ENCODE peak calls at places on chromosomes 1 and 21, in six cellular contexts. K is K562, Z is GM12878, W is WTC11, O is H1, U is HepG2. M is an unnamed sample.

GRCh38 chr1:205453466-205453865 is 2.4 kb downstream of the BLACAT1 start:
- DNase-seq in K (no peak), Z (no peak), W (no peak), O (no peak), U (no peak), M (no peak)

GRCh38 chr1:199056721-199057120 is 417.9 kb downstream of the PTPRC start:
- DNase-seq in K (no peak), Z (no peak), W (no peak), O (no peak), U (no peak), M (no peak)

GRCh38 chr1:175725684-175726083 is 17.7 kb downstream of the TNR start:
- DNase-seq in K (no peak), Z (no peak), W (peak), O (no peak), U (peak), M (peak)

GRCh38 chr1:162939035-162939434 is 78.1 kb upstream of the CCDC190 start:
- DNase-seq in K (no peak), Z (no peak), W (no peak), O (no peak), U (peak), M (no peak)

GRCh38 chr1:214603819-214604252 is 841 bp downstream of the CENPF start:
- DNase-seq in K (peak), Z (no peak), W (no peak), O (no peak), U (no peak), M (peak)

GRCh38 chr1:94039871-94040569 is 80.9 kb downstream of the ABCA4 start:
- DNase-seq in K (no peak), Z (no peak), W (no peak), O (no peak), U (no peak), M (no peak)

GRCh38 chr1:200257235-200257634 is 152.6 kb downstream of the ZNF281 start:
- DNase-seq in K (no peak), Z (no peak), W (no peak), O (no peak), U (no peak), M (peak)

GRCh38 chr1:36091141-36091540 is 2.4 kb downstream of the ADPRS start:
- DNase-seq in K (no peak), Z (no peak), W (peak), O (no peak), U (no peak), M (no peak)

GRCh38 chr1:20430355-20431290 is 55.4 kb downstream of the CAMK2N1 start:
- DNase-seq in K (peak), Z (no peak), W (peak), O (peak), U (peak), M (peak)

GRCh38 chr1:171142081-171142450 is 43.0 kb upstream of the FMO2 start:
- DNase-seq in K (no peak), Z (no peak), W (no peak), O (no peak), U (peak), M (no peak)

GRCh38 chr21:36681117-36681631 is 17.7 kb upstream of the SIM2 start:
- DNase-seq in K (no peak), Z (no peak), W (no peak), O (no peak), U (no peak), M (no peak)

GRCh38 chr1:29412591-29412990 is 176.3 kb downstream of the PTPRU start:
- DNase-seq in K (no peak), Z (no peak), W (no peak), O (peak), U (no peak), M (no peak)

GRCh38 chr1:28703629-28704028 is 33.1 kb upstream of the YTHDF2 start:
- DNase-seq in K (no peak), Z (no peak), W (no peak), O (no peak), U (no peak), M (no peak)

GRCh38 chr1:217133958-217134856 is 411.0 kb upstream of the ESRRG start:
- DNase-seq in K (no peak), Z (no peak), W (peak), O (peak), U (no peak), M (peak)

GRCh38 chr1:239997515-239998311 is 94.0 kb upstream of the FMN2 start:
- DNase-seq in K (no peak), Z (no peak), W (peak), O (peak), U (no peak), M (peak)

GRCh38 chr1:230394134-230394533 is 32.0 kb downstream of the PGBD5 start:
- DNase-seq in K (no peak), Z (no peak), W (no peak), O (no peak), U (no peak), M (peak)

GRCh38 chr1:174209347-174210187 is 50.2 kb downstream of the RABGAP1L start:
- DNase-seq in K (no peak), Z (no peak), W (no peak), O (no peak), U (no peak), M (no peak)

GRCh38 chr1:110482662-110483307 is 31.8 kb downstream of the PROK1 start:
- DNase-seq in K (no peak), Z (no peak), W (no peak), O (no peak), U (no peak), M (peak)

GRCh38 chr1:216917039-216917438 is 193.8 kb upstream of the ESRRG start:
- DNase-seq in K (no peak), Z (no peak), W (no peak), O (no peak), U (no peak), M (no peak)

GRCh38 chr21:21238882-21239400 is 240.7 kb downstream of the NCAM2 start:
- DNase-seq in K (no peak), Z (no peak), W (no peak), O (no peak), U (no peak), M (no peak)

GRCh38 chr1:151458936-151459330 is 361 bp downstream of the POGZ start:
- DNase-seq in K (peak), Z (no peak), W (peak), O (peak), U (peak), M (peak)

GRCh38 chr1:46401964-46402626 is 8.0 kb downstream of the FAAH start:
- DNase-seq in K (peak), Z (no peak), W (peak), O (peak), U (peak), M (peak)

GRCh38 chr1:155691992-155692528 is 3.2 kb downstream of the DAP3 start:
- DNase-seq in K (no peak), Z (no peak), W (no peak), O (peak), U (no peak), M (no peak)

GRCh38 chr1:113811353-113811887 is 856 bp downstream of the RSBN1 start:
- DNase-seq in K (peak), Z (no peak), W (no peak), O (no peak), U (peak), M (peak)

GRCh38 chr1:213122514-213122929 is 71.5 kb downstream of the RPS6KC1 start:
- DNase-seq in K (peak), Z (no peak), W (no peak), O (no peak), U (peak), M (peak)

GRCh38 chr1:47587891-47588582 is 150.2 kb downstream of the FOXD2 start:
- DNase-seq in K (no peak), Z (no peak), W (no peak), O (peak), U (no peak), M (no peak)

GRCh38 chr1:153816283-153816904 is 41.2 kb downstream of the SLC27A3 start:
- DNase-seq in K (no peak), Z (no peak), W (no peak), O (no peak), U (no peak), M (no peak)

GRCh38 chr1:29901618-29902017 is 665.3 kb downstream of the PTPRU start:
- DNase-seq in K (no peak), Z (no peak), W (peak), O (no peak), U (no peak), M (peak)

GRCh38 chr1:238451006-238451405 is 560.3 kb upstream of the ZP4 start:
- DNase-seq in K (no peak), Z (no peak), W (no peak), O (no peak), U (no peak), M (no peak)

GRCh38 chr1:23556661-23557470 is 2.4 kb downstream of the ID3 start:
- DNase-seq in K (no peak), Z (no peak), W (no peak), O (no peak), U (peak), M (peak)

GRCh38 chr1:181251713-181252075 is 163.2 kb downstream of the IER5 start:
- DNase-seq in K (no peak), Z (no peak), W (no peak), O (no peak), U (no peak), M (peak)

GRCh38 chr1:219778793-219779369 is 149.5 kb downstream of the SLC30A10 start:
- DNase-seq in K (no peak), Z (no peak), W (no peak), O (no peak), U (no peak), M (no peak)
- TF ChIP-seq CREB1 in K (no peak), Z (no peak), W (no peak), O (no peak), U (no peak), M (no peak)

GRCh38 chr1:54392401-54392800 is 13.8 kb downstream of the SSBP3 start:
- DNase-seq in K (no peak), Z (no peak), W (no peak), O (no peak), U (no peak), M (no peak)

GRCh38 chr1:54395535-54395934 is 10.7 kb downstream of the SSBP3 start:
- DNase-seq in K (no peak), Z (no peak), W (no peak), O (no peak), U (no peak), M (no peak)

GRCh38 chr1:54394104-54394503 is 12.1 kb downstream of the SSBP3 start:
- DNase-seq in K (no peak), Z (no peak), W (no peak), O (no peak), U (no peak), M (no peak)

GRCh38 chr1:54390655-54391054 is 15.5 kb downstream of the SSBP3 start:
- DNase-seq in K (no peak), Z (no peak), W (no peak), O (no peak), U (no peak), M (no peak)

GRCh38 chr1:54391450-54392071 is 14.6 kb downstream of the SSBP3 start:
- DNase-seq in K (no peak), Z (no peak), W (no peak), O (no peak), U (no peak), M (no peak)
- TF ChIP-seq CREB1 in K (no peak), Z (no peak), W (no peak), O (no peak), U (no peak), M (no peak)

DNA sequence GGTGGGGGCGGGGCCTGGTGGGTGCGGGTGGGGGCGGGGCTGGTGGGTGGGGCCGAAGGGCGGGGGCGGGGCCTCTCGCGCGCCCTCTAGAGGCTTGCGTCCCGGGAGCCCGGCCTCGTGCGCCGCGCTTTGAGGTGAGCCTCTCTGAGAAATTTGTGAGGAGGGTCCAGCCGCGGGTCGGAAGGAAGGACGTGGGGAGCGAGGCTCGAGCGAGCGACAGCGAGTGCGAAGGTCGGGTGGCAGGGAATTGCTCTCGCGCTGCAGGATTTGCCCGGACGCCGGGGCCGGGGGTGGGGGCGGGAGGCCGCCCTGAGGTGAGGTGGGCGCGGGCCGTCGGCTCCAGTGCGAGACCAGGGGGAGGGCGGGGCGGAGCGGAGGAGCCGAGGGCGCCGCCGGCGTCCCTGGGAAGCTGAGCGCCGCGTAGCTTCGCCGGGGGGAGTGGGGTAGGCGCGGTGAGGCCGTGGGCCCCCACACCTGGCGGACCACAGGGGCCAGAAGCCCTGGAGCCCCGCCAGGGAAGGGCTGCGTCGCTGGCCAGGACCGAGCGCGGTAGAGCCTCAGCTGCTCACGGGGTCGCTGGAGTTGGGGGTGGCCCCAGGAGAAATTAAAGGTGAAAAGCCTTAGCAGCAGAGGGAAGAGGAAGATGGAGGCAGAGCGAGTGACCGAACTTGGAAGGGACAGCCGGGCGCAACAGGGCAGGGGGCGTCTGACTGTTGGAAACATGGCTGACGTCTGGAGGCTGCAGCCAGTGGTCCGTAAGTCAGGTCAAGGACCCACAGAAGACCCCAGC is 754 bp upstream of the LSS start:
- DNase-seq in K (peak), Z (no peak), W (no peak), O (no peak), U (peak), M (peak)
- TF ChIP-seq CREB1 in K (peak), Z (no peak), W (no peak), O (no peak), U (no peak), M (no peak)

GRCh38 chr1:232952514-232953175 is 2.2 kb downstream of the NTPCR start:
- DNase-seq in K (peak), Z (peak), W (peak), O (peak), U (peak), M (peak)
- TF ChIP-seq CREB1 in K (no peak), Z (no peak), W (no peak), O (no peak), U (no peak), M (no peak)

DNA sequence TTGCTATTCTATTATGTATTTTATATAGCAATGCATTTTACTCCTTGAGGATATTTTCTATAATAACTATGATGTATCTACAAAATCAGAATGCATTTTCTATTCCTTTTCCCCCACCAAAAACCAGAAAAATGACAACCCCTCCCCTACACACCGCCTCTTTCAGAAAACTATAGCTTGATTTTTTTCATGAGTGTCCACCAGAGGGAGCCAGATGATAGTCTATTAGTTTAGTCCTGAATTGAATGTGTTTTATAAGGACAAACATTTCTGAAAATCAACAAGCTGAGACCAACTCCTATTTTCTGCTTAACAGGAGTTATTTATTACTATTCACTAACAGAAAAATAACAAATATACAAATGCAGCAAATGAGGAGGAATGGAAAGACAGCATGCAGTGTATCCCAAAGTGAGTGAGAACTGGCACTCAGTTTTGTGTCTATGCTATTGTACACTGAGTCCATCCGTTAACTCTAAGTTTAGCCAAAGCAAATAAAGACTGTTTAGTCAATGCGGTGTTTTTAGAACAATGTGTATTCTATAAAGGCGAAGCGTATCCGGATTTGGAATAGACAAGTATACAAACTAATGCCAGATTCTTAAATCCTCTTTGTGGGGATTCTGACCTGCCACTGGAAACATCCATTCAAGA is 182.7 kb downstream of the VAV3 start:
- DNase-seq in K (peak), Z (no peak), W (no peak), O (no peak), U (peak), M (peak)
- TF ChIP-seq CREB1 in K (no peak), Z (no peak), W (no peak), O (no peak), U (no peak), M (no peak)

GRCh38 chr21:29074783-29075182 is 1.3 kb upstream of the CCT8 start:
- DNase-seq in K (no peak), Z (no peak), W (no peak), O (no peak), U (no peak), M (no peak)

GRCh38 chr21:29074007-29074376 is 544 bp upstream of the CCT8 start:
- DNase-seq in K (no peak), Z (no peak), W (no peak), O (no peak), U (no peak), M (no peak)

GRCh38 chr21:29073222-29074006 is at the start of gene CCT8:
- DNase-seq in K (peak), Z (peak), W (peak), O (peak), U (peak), M (peak)

GRCh38 chr21:29075706-29076447 is 2.4 kb upstream of the CCT8 start:
- DNase-seq in K (no peak), Z (no peak), W (no peak), O (no peak), U (no peak), M (no peak)

DNA sequence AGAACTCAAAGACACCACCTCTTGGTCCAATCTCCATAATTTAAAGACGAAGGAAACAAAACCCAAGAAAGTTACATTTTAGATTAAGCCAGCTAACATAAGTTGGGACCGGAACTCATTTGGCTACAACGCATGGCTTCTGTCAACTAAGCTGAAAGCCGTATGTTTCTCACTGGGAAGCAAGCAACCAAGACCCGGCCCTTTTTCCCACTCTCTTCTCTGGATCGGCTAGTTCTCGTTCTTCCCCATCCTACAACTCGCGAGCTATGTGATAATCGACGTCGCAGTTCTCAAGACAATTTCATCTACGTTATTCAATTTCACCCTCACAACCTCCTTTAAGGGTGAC is 601 bp downstream of the CCT8 start:
- DNase-seq in K (no peak), Z (no peak), W (no peak), O (no peak), U (peak), M (peak)
- TF ChIP-seq CREB1 in K (no peak), Z (no peak), W (no peak), O (no peak), U (no peak), M (no peak)

DNA sequence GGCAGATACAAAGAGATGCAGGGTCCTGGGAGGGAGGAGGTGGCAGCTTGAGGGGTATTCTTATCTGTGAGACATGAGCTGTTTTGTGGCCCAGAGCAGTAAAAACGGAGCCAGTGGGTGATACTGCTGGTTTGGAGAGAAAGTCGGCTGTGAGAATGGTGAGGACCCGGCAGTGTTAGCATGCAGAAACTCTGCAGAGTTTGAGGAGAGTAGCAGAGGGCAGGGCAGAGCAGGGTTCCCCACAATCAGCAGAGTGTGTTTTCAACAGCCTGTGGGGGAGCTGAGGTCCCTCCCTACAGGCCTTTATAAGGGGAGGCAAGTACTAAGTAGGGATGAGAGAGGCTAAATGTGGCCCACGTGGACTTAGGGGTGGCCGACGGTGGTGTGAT is 423 bp downstream of the SLAMF8 start:
- DNase-seq in K (no peak), Z (no peak), W (no peak), O (no peak), U (no peak), M (no peak)
- TF ChIP-seq CREB1 in K (no peak), Z (no peak), W (no peak), O (no peak), U (no peak), M (no peak)

GRCh38 chr1:58783090-58783992 is 506 bp downstream of the JUN start:
- DNase-seq in K (peak), Z (no peak), W (peak), O (peak), U (no peak), M (peak)
- TF ChIP-seq CREB1 in K (no peak), Z (no peak), W (no peak), O (no peak), U (no peak), M (no peak)

DNA sequence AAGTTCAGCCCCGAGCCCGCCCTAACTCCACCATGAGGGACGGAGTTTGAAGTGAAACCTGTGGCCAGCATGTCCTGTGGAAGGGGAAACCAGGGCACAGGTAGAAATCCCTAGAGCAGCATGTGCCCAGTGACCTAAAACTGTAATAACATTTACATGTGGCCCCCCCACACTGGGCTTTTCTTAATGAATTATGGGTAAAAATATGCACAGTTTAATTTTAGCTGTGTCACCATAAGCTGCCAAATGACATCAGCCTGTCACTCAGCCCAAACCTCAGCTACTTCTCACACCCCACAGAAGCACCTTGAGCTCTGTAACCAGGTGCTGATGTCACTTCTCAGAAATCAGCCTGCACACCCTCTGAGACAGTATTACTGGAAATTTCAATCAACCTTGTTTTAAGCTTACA is 50.0 kb upstream of the SLC19A1 start:
- DNase-seq in K (peak), Z (peak), W (peak), O (no peak), U (no peak), M (no peak)
- TF ChIP-seq CREB1 in K (no peak), Z (peak), W (no peak), O (no peak), U (no peak), M (no peak)

GRCh38 chr1:86993269-86993985 is 79.0 kb downstream of the HS2ST1 start:
- DNase-seq in K (no peak), Z (no peak), W (no peak), O (no peak), U (peak), M (no peak)
- TF ChIP-seq CREB1 in K (no peak), Z (no peak), W (no peak), O (no peak), U (peak), M (no peak)

M was measured in GM23338.